ENCODE peak calls at places on chromosomes 4 and X, in four cellular contexts. E is GM12878; A is activated CD8-positive, alpha-beta T cell treated with anti-CD3 and anti-CD28 coated beads for 36 hours; J is progenitor cell of endocrine pancreas. I is an unnamed sample.

GRCh38 chrX:118459494-118459893 is 36.1 kb upstream of the DOCK11 start:
- DNase-seq in J (no peak), E (peak), A (peak), I (peak)

GRCh38 chrX:45240334-45240733 is 39.7 kb upstream of the DIPK2B start:
- DNase-seq in J (no peak), E (no peak), A (no peak), I (no peak)

GRCh38 chr4:70425306-70425705 is 27.6 kb downstream of the OPRPN start:
- DNase-seq in J (no peak), E (no peak), A (no peak), I (no peak)

GRCh38 chrX:9867214-9867613 is 81.0 kb downstream of the SHROOM2 start:
- DNase-seq in J (no peak), A (no peak), E (no peak), I (no peak)

GRCh38 chr4:148376151-148376550 is 66.1 kb downstream of the NR3C2 start:
- DNase-seq in A (peak), E (no peak), J (no peak), I (no peak)

GRCh38 chrX:63922221-63922620 is 137.2 kb upstream of the ARHGEF9 start:
- DNase-seq in J (no peak), A (no peak), E (no peak), I (no peak)

GRCh38 chrX:31459361-31459760 is 387.5 kb upstream of the FTHL17 start:
- DNase-seq in J (no peak), E (no peak), A (no peak), I (no peak)

GRCh38 chr4:186144596-186145569 is 40.4 kb downstream of the FAM149A start:
- DNase-seq in E (no peak), J (peak), A (peak), I (peak)

GRCh38 chrX:41095962-41096955 is 11.0 kb downstream of the USP9X start:
- DNase-seq in J (no peak), E (no peak), A (no peak), I (no peak)

GRCh38 chr4:17511041-17511949 is 595 bp downstream of the QDPR start:
- DNase-seq in J (peak), E (no peak), A (peak), I (peak)

GRCh38 chrX:9770319-9770718 is 4.7 kb upstream of the GPR143 start:
- DNase-seq in E (no peak), A (no peak), J (no peak), I (no peak)

GRCh38 chr4:3436798-3437581 is 4.8 kb upstream of the HGFAC start:
- DNase-seq in J (no peak), E (peak), A (peak), I (no peak)

GRCh38 chrX:47854474-47854873 is 17.8 kb downstream of the ZNF81 start:
- DNase-seq in J (no peak), A (peak), E (no peak), I (no peak)

GRCh38 chr4:147865926-147866325 is 134.0 kb downstream of the ARHGAP10 start:
- DNase-seq in E (no peak), A (no peak), J (no peak), I (no peak)

GRCh38 chrX:47814853-47815252 is 21.8 kb upstream of the ZNF81 start:
- DNase-seq in A (no peak), J (no peak), E (no peak), I (no peak)

GRCh38 chr4:656651-657337 is 17.3 kb downstream of the ATP5ME start:
- DNase-seq in A (no peak), J (no peak), E (no peak), I (no peak)

GRCh38 chrX:11474576-11474975 is 181.4 kb downstream of the AMELX start:
- DNase-seq in A (no peak), E (no peak), J (no peak), I (no peak)

GRCh38 chr4:184583738-184584502 is 65.3 kb downstream of the CASP3 start:
- DNase-seq in E (peak), J (no peak), A (peak), I (peak)

GRCh38 chrX:139204903-139205667 is 325.5 kb upstream of the F9 start:
- DNase-seq in A (peak), J (peak), E (no peak), I (no peak)

GRCh38 chr4:7429069-7429416 is 5.7 kb downstream of the PSAPL1 start:
- DNase-seq in E (no peak), A (no peak), J (no peak), I (no peak)

GRCh38 chrX:116009871-116010710 is 160.5 kb upstream of the AGTR2 start:
- DNase-seq in J (no peak), E (peak), A (no peak), I (peak)

GRCh38 chrX:121231566-121232358 is 184.4 kb downstream of the GLUD2 start:
- DNase-seq in E (no peak), J (no peak), A (no peak), I (no peak)

GRCh38 chrX:18098704-18099103 is 122.0 kb downstream of the BEND2 start:
- DNase-seq in A (no peak), J (no peak), E (no peak), I (no peak)

GRCh38 chr4:183908284-183908683 is 3.2 kb downstream of the STOX2 start:
- DNase-seq in A (no peak), E (no peak), J (no peak), I (no peak)

GRCh38 chr4:11904117-11904535 is 475.4 kb upstream of the HS3ST1 start:
- DNase-seq in E (no peak), A (no peak), J (no peak), I (no peak)

GRCh38 chrX:40290519-40290918 is 192.8 kb upstream of the BCOR start:
- DNase-seq in J (no peak), E (no peak), A (no peak), I (no peak)

GRCh38 chr4:109921384-109921808 is 8.7 kb downstream of the EGF start:
- DNase-seq in E (no peak), J (no peak), A (no peak), I (no peak)

GRCh38 chr4:156347412-156348075 is 393.9 kb upstream of the CTSO start:
- DNase-seq in E (no peak), A (no peak), J (no peak), I (no peak)

GRCh38 chr4:150746156-150746555 is 164.2 kb downstream of the MAB21L2 start:
- DNase-seq in A (no peak), J (no peak), E (no peak), I (no peak)

GRCh38 chr4:139214039-139214534 is 37.1 kb upstream of the ELF2 start:
- DNase-seq in J (no peak), E (peak), A (no peak), I (peak)

GRCh38 chr4:23932935-23933334 is 43.1 kb upstream of the PPARGC1A start:
- DNase-seq in J (no peak), E (no peak), A (no peak), I (no peak)
- TF ChIP-seq CTCF in J (no peak), E (no peak), A (no peak), I (no peak)

GRCh38 chr4:99457270-99457669 is 22.1 kb upstream of the ADH7 start:
- DNase-seq in J (no peak), E (no peak), A (no peak), I (no peak)
- TF ChIP-seq CTCF in J (no peak), E (no peak), A (no peak), I (no peak)

GRCh38 chr4:123580981-123581664 is 184.5 kb downstream of the SPRY1 start:
- DNase-seq in J (no peak), E (no peak), A (no peak), I (no peak)
- TF ChIP-seq CTCF in J (no peak), E (no peak), A (no peak), I (no peak)

GRCh38 chrX:153643431-153644351 is 3.3 kb upstream of the DUSP9 start:
- DNase-seq in J (no peak), E (no peak), A (no peak), I (peak)
- TF ChIP-seq CTCF in J (peak), E (no peak), A (no peak), I (peak)

GRCh38 chr4:2402941-2403340 is 15.5 kb downstream of the ZFYVE28 start:
- DNase-seq in J (no peak), E (no peak), A (no peak), I (no peak)

GRCh38 chr4:2402453-2402852 is 16.0 kb downstream of the ZFYVE28 start:
- DNase-seq in A (no peak), E (no peak), J (no peak), I (no peak)

GRCh38 chr4:2400841-2401609 is 17.4 kb downstream of the ZFYVE28 start:
- DNase-seq in E (no peak), J (no peak), A (peak), I (no peak)

GRCh38 chr4:2401610-2401983 is 16.8 kb downstream of the ZFYVE28 start:
- DNase-seq in E (no peak), J (no peak), A (no peak), I (no peak)

GRCh38 chr4:2402053-2402452 is 16.4 kb downstream of the ZFYVE28 start:
- DNase-seq in A (peak), J (peak), E (no peak), I (no peak)
- TF ChIP-seq CTCF in A (no peak), J (no peak), E (no peak), I (no peak)

I was measured in GM20000.